ENCODE peak calls at places on chromosomes 3 and 15, in nine cellular contexts. Y is heart left ventricle, M is brain microvascular endothelial cell, R is astrocyte of the spinal cord, T is foreskin fibroblast, J is pancreas, B is bronchial epithelial cell, A is left lung, L is psoas muscle. C is an unnamed sample.

GRCh38 chr3:16319307-16319706 is 54.3 kb downstream of the OXNAD1 start:
- DNase-seq in Y (no peak), M (no peak), R (no peak), T (no peak), J (no peak), B (no peak), A (no peak), L (no peak), C (no peak)

GRCh38 chr3:16377196-16377595 is 112.2 kb downstream of the OXNAD1 start:
- DNase-seq in Y (no peak), M (no peak), R (no peak), T (no peak), J (no peak), B (no peak), A (no peak), L (no peak), C (no peak)

GRCh38 chr3:94225176-94225742 is 162.4 kb downstream of the NSUN3 start:
- DNase-seq in Y (no peak), M (peak), R (peak), T (no peak), J (no peak), B (peak), A (no peak), L (no peak), C (peak)

GRCh38 chr15:56042982-56043980 is 49.9 kb upstream of the NEDD4 start:
- DNase-seq in Y (no peak), M (no peak), R (no peak), T (no peak), J (no peak), B (no peak), A (no peak), L (no peak), C (no peak)

GRCh38 chr15:38828031-38828532 is 263.5 kb upstream of the RASGRP1 start:
- DNase-seq in Y (no peak), M (peak), R (no peak), T (peak), J (no peak), B (no peak), A (no peak), L (no peak), C (no peak)

GRCh38 chr3:183306798-183307671 is 54.0 kb downstream of the B3GNT5 start:
- DNase-seq in Y (peak), M (peak), R (peak), T (peak), J (peak), B (peak), A (peak), L (peak), C (peak)

GRCh38 chr3:194571491-194571941 is 61.7 kb downstream of the TMEM44 start:
- DNase-seq in Y (no peak), M (no peak), R (no peak), T (no peak), J (no peak), B (no peak), A (no peak), L (no peak), C (no peak)

GRCh38 chr3:44954289-44954688 is 21.7 kb downstream of the ZDHHC3 start:
- DNase-seq in Y (no peak), M (no peak), R (no peak), T (no peak), J (no peak), B (no peak), A (no peak), L (no peak), C (no peak)

GRCh38 chr3:14957933-14958332 is 10.6 kb downstream of the NR2C2 start:
- DNase-seq in Y (no peak), M (no peak), R (no peak), T (no peak), J (no peak), B (no peak), A (no peak), L (no peak), C (no peak)

GRCh38 chr3:62421275-62421674 is 47.9 kb upstream of the FEZF2 start:
- DNase-seq in Y (no peak), M (no peak), R (no peak), T (no peak), J (no peak), B (no peak), A (no peak), L (no peak), C (no peak)

GRCh38 chr3:133494469-133494868 is 79.0 kb upstream of the CDV3 start:
- DNase-seq in Y (no peak), M (peak), R (no peak), T (peak), J (no peak), B (no peak), A (no peak), L (no peak), C (no peak)

GRCh38 chr3:123151251-123151705 is 50.5 kb upstream of the SEC22A start:
- DNase-seq in Y (no peak), M (no peak), R (no peak), T (no peak), J (peak), B (no peak), A (no peak), L (no peak), C (no peak)

GRCh38 chr3:32307591-32307990 is 69.1 kb downstream of the CMTM8 start:
- DNase-seq in Y (no peak), M (no peak), R (no peak), T (no peak), J (no peak), B (peak), A (no peak), L (no peak), C (no peak)

GRCh38 chr15:93584021-93584420 is 495.0 kb upstream of the RGMA start:
- DNase-seq in Y (no peak), M (no peak), R (no peak), T (no peak), J (no peak), B (no peak), A (no peak), L (no peak), C (no peak)

GRCh38 chr3:58237940-58238681 is 519 bp downstream of the ABHD6 start:
- DNase-seq in Y (peak), M (no peak), R (no peak), T (peak), J (peak), B (no peak), A (peak), L (peak), C (no peak)

GRCh38 chr3:7876741-7877297 is 624.8 kb upstream of the LMCD1 start:
- DNase-seq in Y (no peak), M (no peak), R (peak), T (no peak), J (no peak), B (peak), A (no peak), L (no peak), C (no peak)

GRCh38 chr3:16455001-16455400 is 58.5 kb downstream of the RFTN1 start:
- DNase-seq in Y (no peak), M (peak), R (peak), T (no peak), J (no peak), B (no peak), A (no peak), L (no peak), C (no peak)

GRCh38 chr3:146026547-146026946 is 134.4 kb downstream of the PLOD2 start:
- DNase-seq in Y (no peak), M (no peak), R (no peak), T (peak), J (no peak), B (no peak), A (no peak), L (no peak), C (no peak)

GRCh38 chr15:22735781-22736180 is 50.7 kb upstream of the NIPA1 start:
- DNase-seq in Y (no peak), M (no peak), R (peak), T (peak), J (no peak), B (no peak), A (no peak), L (no peak), C (no peak)

GRCh38 chr15:81285461-81285860 is 38.5 kb downstream of the STARD5 start:
- DNase-seq in Y (no peak), M (no peak), R (no peak), T (no peak), J (no peak), B (no peak), A (no peak), L (no peak), C (no peak)

GRCh38 chr3:190807719-190808375 is 54.6 kb downstream of the GMNC start:
- DNase-seq in Y (peak), M (no peak), R (no peak), T (no peak), J (peak), B (peak), A (peak), L (peak), C (peak)

GRCh38 chr3:170132335-170132734 is 49.2 kb downstream of the PHC3 start:
- DNase-seq in Y (no peak), M (no peak), R (no peak), T (peak), J (no peak), B (no peak), A (no peak), L (no peak), C (no peak)

GRCh38 chr3:149382518-149382917 is 5.1 kb upstream of the TM4SF1 start:
- DNase-seq in Y (no peak), M (peak), R (no peak), T (no peak), J (no peak), B (peak), A (no peak), L (no peak), C (no peak)

GRCh38 chr15:90620379-90621134 is 90.8 kb downstream of the CRTC3 start:
- DNase-seq in Y (no peak), M (no peak), R (no peak), T (no peak), J (no peak), B (no peak), A (no peak), L (no peak), C (no peak)

GRCh38 chr15:88897456-88898194 is 2.3 kb upstream of the HAPLN3 start:
- DNase-seq in Y (peak), M (peak), R (peak), T (peak), J (peak), B (peak), A (peak), L (peak), C (peak)

GRCh38 chr3:100159564-100160153 is 45.4 kb upstream of the FILIP1L start:
- DNase-seq in Y (no peak), M (peak), R (peak), T (peak), J (no peak), B (peak), A (no peak), L (no peak), C (no peak)

GRCh38 chr3:38834717-38835116 is 18.7 kb upstream of the SCN10A start:
- DNase-seq in Y (no peak), M (no peak), R (no peak), T (peak), J (no peak), B (no peak), A (no peak), L (no peak), C (no peak)

GRCh38 chr3:138908815-138909214 is 38.1 kb downstream of the FOXL2 start:
- DNase-seq in Y (no peak), M (no peak), R (no peak), T (no peak), J (no peak), B (no peak), A (no peak), L (no peak), C (no peak)

GRCh38 chr3:156687023-156687422 is 12.6 kb downstream of the TIPARP start:
- DNase-seq in Y (no peak), M (no peak), R (no peak), T (no peak), J (no peak), B (no peak), A (no peak), L (no peak), C (no peak)
- H3K4me3 ChIP-seq in Y (no peak), M (no peak), R (no peak), T (no peak), J (no peak), B (no peak), A (no peak), L (no peak), C (no peak)

DNA sequence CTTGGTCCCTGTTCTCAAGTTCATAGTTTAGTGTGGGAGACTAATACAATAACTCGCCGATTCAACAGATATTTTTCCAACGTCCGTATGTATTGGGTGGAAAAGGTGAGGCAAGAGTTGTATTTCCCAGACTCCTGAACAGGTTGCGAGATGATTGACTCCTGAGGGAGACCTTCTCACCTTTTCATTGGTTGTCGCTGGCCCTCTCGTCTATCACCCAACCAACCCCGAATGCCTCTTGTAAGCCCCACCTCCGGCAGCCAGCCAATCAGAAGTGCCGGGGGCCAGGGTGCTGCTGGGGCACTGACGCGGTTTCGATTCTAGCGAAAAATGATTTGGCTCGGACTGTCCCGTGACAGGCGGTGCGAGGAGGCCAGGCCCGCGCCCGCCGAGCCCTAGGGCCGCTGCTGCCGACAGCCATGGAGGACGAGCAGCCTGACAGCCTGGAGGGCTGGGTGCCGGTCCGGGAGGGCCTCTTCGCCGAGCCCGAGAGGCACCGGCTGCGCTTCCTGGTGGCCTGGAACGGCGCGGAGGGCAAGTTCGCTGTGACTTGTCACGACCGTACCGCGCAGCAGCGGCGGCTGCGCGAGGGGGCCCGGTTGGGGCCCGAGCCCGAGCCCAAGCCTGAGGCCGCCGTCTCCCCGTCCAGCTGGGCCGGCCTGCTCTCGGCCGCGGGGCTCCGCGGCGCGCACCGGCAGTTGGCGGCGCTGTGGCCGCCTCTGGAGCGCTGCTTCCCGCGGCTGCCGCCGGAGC is at the start of gene WHAMM:
- DNase-seq in Y (peak), M (peak), R (peak), T (peak), J (peak), B (peak), A (peak), L (peak), C (peak)
- TF ChIP-seq CTCF in Y (no peak), M (no peak), R (peak), T (no peak), J (no peak), B (peak), A (no peak), L (no peak), C (peak)

GRCh38 chr3:173742491-173742890 is 344.9 kb downstream of the NLGN1 start:
- DNase-seq in Y (no peak), M (no peak), R (peak), T (no peak), J (no peak), B (no peak), A (no peak), L (no peak), C (no peak)
- H3K4me3 ChIP-seq in Y (no peak), M (no peak), R (no peak), T (no peak), J (no peak), B (no peak), A (no peak), L (no peak), C (no peak)

DNA sequence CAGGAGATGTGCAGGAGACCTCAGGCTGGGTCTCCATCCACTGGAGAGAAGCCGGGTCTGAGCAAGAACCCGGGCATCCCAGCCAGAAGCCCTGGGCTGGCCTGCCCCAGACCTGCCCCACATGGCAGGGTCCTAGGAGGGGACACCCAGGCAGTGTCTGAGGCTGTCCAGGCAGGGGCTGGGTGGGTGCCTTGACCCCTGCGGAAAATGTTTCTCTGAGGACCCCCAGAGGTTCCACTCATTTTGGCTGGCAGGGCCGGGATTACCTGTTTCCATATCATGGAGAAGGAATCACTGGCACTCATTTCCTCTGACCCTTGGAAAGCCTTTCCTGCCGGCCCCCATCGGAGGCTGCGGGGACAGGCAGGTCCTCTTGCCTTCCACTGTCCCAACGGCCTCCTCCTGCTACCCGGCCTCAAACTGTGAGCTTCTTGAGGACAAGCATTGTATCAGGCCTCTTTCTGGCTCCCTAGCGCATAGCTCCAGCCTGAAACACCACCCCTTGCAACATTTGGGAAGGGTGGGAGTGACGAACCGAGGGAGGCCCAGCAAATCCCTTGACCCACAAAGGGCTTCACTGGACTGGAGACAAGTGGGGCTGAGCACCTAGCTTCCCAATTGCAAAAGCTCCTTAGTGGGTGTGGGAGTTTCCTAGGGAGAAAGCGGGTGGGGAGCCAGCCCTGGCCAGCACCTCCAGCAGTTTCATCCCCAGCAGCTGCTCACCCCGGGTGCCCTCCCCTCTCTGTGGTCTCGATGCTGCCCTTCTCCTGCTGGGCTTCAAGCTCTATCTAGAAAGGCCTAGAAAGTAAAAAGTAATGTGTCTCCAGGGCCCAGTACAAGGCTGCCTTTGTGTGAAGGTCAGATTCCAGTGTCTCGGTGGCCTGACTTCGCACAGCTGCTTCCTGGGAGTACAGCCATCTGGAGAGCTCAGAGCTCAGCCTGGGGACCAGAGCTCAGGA is 29.7 kb downstream of the ACSBG1 start:
- DNase-seq in Y (no peak), M (no peak), R (peak), T (peak), J (peak), B (no peak), A (no peak), L (peak), C (no peak)
- TF ChIP-seq CTCF in Y (no peak), M (no peak), R (no peak), T (no peak), J (no peak), B (no peak), A (no peak), L (no peak), C (no peak)

DNA sequence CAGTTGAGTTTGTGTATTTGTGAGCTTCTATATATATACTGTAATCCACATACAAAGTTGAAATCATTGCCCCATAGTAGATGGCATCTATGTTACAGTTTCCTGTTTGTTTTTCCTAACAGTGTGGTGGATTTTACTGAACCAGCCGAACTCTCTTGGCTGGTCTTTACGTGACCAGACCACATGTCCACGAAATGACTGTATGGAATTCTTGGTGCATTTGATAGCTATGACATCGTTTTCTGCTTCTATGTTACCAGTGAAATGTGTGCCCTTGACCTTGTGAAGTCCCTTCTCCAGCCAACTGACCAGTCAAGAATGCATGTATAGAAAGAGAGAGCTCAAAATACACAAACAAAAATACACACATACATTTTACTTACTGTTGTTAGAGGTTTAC is 1.8 kb downstream of the KCNMB2 start:
- DNase-seq in Y (no peak), M (no peak), R (no peak), T (peak), J (no peak), B (no peak), A (no peak), L (no peak), C (no peak)
- H3K4me3 ChIP-seq in Y (peak), M (no peak), R (no peak), T (no peak), J (no peak), B (no peak), A (no peak), L (no peak), C (no peak)

DNA sequence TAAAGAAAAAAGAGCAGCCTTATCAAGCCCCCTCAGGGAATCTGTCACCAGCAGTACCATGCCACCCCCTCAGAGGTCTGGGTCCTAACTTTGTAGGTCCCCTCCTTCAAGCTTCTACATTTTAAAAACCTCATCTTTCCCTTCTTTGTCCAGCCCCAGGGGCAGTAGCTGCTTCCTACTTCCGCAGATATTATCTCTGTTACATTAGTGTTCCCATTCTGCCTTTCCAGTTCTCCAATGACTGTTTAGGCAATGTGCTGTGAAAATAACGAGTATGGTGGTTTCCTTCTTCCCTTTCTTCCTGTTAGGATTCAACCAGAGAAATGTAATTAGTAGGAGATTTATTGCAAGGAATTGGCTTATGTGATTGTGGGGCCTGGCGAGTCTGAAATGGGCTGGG is 126.1 kb upstream of the TNIK start:
- DNase-seq in Y (no peak), M (no peak), R (no peak), T (no peak), J (no peak), B (no peak), A (no peak), L (no peak), C (no peak)
- TF ChIP-seq CTCF in Y (no peak), M (no peak), R (no peak), T (no peak), J (no peak), B (no peak), A (no peak), L (no peak), C (no peak)

GRCh38 chr3:30576946-30577345 is 29.5 kb upstream of the TGFBR2 start:
- DNase-seq in Y (no peak), M (no peak), R (peak), T (peak), J (no peak), B (peak), A (no peak), L (no peak), C (no peak)

GRCh38 chr3:30578479-30578878 is 27.9 kb upstream of the TGFBR2 start:
- DNase-seq in Y (peak), M (peak), R (peak), T (peak), J (no peak), B (peak), A (peak), L (peak), C (no peak)

GRCh38 chr3:30581067-30581585 is 25.3 kb upstream of the TGFBR2 start:
- DNase-seq in Y (no peak), M (no peak), R (no peak), T (no peak), J (no peak), B (no peak), A (no peak), L (no peak), C (no peak)

GRCh38 chr3:30578986-30579579 is 27.3 kb upstream of the TGFBR2 start:
- DNase-seq in Y (no peak), M (no peak), R (no peak), T (no peak), J (no peak), B (peak), A (no peak), L (no peak), C (no peak)

DNA sequence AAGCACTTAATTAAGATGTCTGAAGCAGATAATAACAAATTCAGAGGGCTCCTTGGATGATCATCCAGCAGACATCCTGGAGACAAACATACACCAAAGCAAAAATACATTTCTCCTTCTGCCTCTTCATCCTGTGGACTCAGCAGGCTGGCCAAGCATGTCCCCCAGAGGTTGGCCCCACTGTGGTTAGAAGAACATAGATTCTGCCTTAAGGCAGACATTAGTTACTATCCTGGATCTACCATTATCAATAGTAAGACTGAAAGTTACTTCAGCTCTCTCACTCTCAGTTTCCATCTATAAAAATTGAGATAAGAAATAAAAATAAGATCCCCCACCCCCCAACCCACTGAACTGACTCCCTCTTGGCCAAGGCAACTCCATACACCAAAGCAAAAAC is 28.6 kb upstream of the TGFBR2 start:
- DNase-seq in Y (no peak), M (no peak), R (no peak), T (peak), J (no peak), B (no peak), A (no peak), L (no peak), C (no peak)
- H3K4me3 ChIP-seq in Y (no peak), M (no peak), R (no peak), T (no peak), J (no peak), B (no peak), A (no peak), L (no peak), C (no peak)